ENCODE peak calls at places on chromosomes 4 and X, in four cellular contexts. M is K562, Q is HepG2, D is H1. H is an unnamed sample.
A peak's percentile ranks its signal among the peaks of the same experiment; 100 is the strongest.

GRCh38 chrX:1486749-1487361 is 34.1 kb upstream of the ASMTL start:
- DNase-seq in M (no peak), D (no peak), Q (no peak), H (no peak)

GRCh38 chr4:44446191-44446590 is 2.4 kb downstream of the KCTD8 start:
- DNase-seq in D (no peak), Q (no peak), M (no peak), H (no peak)

GRCh38 chr4:182655321-182655720 is 261.9 kb downstream of the DCTD start:
- DNase-seq in M (no peak), D (no peak), Q (no peak), H (no peak)

GRCh38 chr4:38292529-38292928 is 332.3 kb downstream of the PTTG2 start:
- DNase-seq in D (no peak), M (no peak), Q (peak; percentile 4), H (no peak)

GRCh38 chrX:82591421-82591820 is 916.7 kb upstream of the POU3F4 start:
- DNase-seq in Q (no peak), M (no peak), D (no peak), H (no peak)

GRCh38 chr4:24105183-24106039 is 215.6 kb upstream of the PPARGC1A start:
- DNase-seq in M (no peak), D (no peak), Q (no peak), H (peak; percentile 1)

GRCh38 chrX:68832101-68832416 is 3.2 kb downstream of the EFNB1 start:
- DNase-seq in D (no peak), M (no peak), Q (no peak), H (no peak)

GRCh38 chrX:17812763-17813162 is 48.3 kb downstream of the RAI2 start:
- DNase-seq in Q (no peak), M (peak; percentile 31), D (no peak), H (no peak)

GRCh38 chr4:155673453-155673979 is 6.9 kb downstream of the GUCY1A1 start:
- DNase-seq in M (no peak), Q (no peak), D (no peak), H (no peak)

GRCh38 chr4:42608551-42608950 is 48.4 kb downstream of the ATP8A1 start:
- DNase-seq in M (no peak), Q (no peak), D (no peak), H (no peak)

GRCh38 chrX:10158279-10158939 is 1.6 kb downstream of the CLCN4 start:
- DNase-seq in M (no peak), Q (no peak), D (no peak), H (no peak)

GRCh38 chr4:73193659-73194058 is 64.9 kb downstream of the ANKRD17 start:
- DNase-seq in D (no peak), M (no peak), Q (no peak), H (no peak)

GRCh38 chr4:17066241-17066640 is 167.8 kb upstream of the LDB2 start:
- DNase-seq in D (no peak), M (no peak), Q (no peak), H (no peak)

DNA sequence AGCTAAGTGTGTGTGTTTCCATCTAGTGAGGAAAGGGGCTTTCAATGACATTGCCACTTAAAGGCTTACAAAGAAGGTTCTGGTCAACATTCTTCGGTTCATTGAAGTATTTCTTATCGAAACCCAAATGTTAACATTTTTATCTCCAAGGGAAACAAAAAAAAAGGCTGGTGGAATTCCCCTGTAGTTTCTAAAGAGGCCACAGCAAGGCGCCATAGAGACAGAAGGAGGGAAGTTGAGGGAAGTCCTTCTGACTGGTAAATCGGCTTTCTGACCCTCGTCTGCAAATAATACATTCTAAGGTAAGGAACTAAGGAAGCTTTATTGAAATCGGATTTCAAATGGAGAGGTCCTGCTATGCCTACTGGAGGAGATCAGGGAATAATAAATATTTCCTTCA is 1.7 kb upstream of the ZFP42 start:
- DNase-seq in Q (no peak), D (no peak), M (no peak), H (no peak)
- TF ChIP-seq PHF8 in Q (no peak), D (no peak), M (no peak), H (no peak)

GRCh38 chr4:6893449-6894085 is 16.1 kb upstream of the TBC1D14 start:
- DNase-seq in D (no peak), Q (peak; percentile 99), M (no peak), H (peak; percentile 88)

GRCh38 chr4:6894086-6894478 is 15.5 kb upstream of the TBC1D14 start:
- DNase-seq in Q (no peak), M (no peak), D (no peak), H (no peak)

GRCh38 chr4:6891436-6892170 is 18.0 kb upstream of the TBC1D14 start:
- DNase-seq in M (no peak), Q (no peak), D (no peak), H (no peak)

GRCh38 chr4:6892190-6892908 is 17.3 kb upstream of the TBC1D14 start:
- DNase-seq in D (no peak), Q (peak; percentile 94), M (peak; percentile 89), H (peak; percentile 58)

GRCh38 chr4:6892909-6893202 is 16.8 kb upstream of the TBC1D14 start:
- DNase-seq in Q (no peak), D (no peak), M (no peak), H (no peak)
- TF ChIP-seq PHF8 in Q (no peak), D (no peak), M (no peak), H (no peak)

GRCh38 chrX:101220881-101221280 is 1.3 kb downstream of the DRP2 start:
- DNase-seq in Q (no peak), M (no peak), D (no peak), H (no peak)
- TF ChIP-seq PHF8 in Q (no peak), M (no peak), D (no peak), H (no peak)

GRCh38 chr4:144355809-144356757 is 215.6 kb upstream of the GYPA start:
- DNase-seq in D (no peak), Q (peak; percentile 3), M (no peak), H (peak; percentile 12)
- TF ChIP-seq PHF8 in D (no peak), Q (no peak), M (no peak), H (no peak)

GRCh38 chrX:13898084-13898483 is 81.2 kb upstream of the GPM6B start:
- DNase-seq in Q (no peak), M (no peak), D (no peak), H (no peak)
- TF ChIP-seq PHF8 in Q (no peak), M (no peak), D (no peak), H (no peak)

GRCh38 chrX:19381326-19381725 is 37.6 kb downstream of the PDHA1 start:
- DNase-seq in D (no peak), M (no peak), Q (no peak), H (no peak)

GRCh38 chrX:19388064-19388679 is 44.4 kb downstream of the PDHA1 start:
- DNase-seq in M (no peak), Q (no peak), D (no peak), H (no peak)

GRCh38 chrX:19377799-19378198 is 34.1 kb downstream of the PDHA1 start:
- DNase-seq in D (no peak), Q (no peak), M (no peak), H (no peak)

GRCh38 chrX:19386679-19387078 is 43.0 kb downstream of the PDHA1 start:
- DNase-seq in M (no peak), Q (no peak), D (no peak), H (no peak)

DNA sequence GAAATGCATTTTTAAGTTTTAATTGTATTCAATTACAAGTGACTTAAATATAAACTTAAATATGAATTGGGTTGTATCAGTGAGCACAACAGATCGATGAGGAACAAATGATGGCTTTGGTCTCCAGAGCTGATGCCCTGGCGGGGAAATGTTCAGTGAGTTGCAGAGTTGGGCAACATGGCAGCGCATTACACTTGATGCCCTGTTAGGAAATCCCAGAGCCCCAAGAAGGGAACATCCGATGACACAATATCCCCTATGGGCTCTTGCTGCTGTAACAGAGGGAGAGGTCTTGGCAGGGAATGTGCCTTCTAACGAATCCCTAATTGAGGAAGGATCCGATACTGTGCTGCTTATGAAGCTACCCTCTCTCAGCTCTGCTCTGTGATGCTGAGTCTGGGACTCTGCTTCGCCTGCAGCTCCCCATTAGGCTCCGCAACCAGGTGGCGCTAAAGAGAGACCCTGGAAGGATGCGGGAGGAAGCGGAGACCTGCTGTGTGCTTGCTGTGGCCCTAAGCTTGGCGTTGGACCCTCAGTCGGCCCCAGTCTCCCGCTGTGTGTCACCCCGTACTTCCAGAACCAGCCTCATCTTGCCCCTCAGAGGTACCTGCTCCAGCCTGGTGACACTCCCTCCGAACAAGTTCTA is 38.9 kb downstream of the PDHA1 start:
- DNase-seq in M (peak; percentile 24), D (no peak), Q (peak; percentile 14), H (peak; percentile 59)
- TF ChIP-seq PHF8 in M (no peak), D (no peak), Q (no peak), H (no peak)

GRCh38 chrX:3990569-3990968 is 277.1 kb upstream of the PRKX start:
- DNase-seq in D (no peak), M (no peak), Q (no peak), H (no peak)
- TF ChIP-seq PHF8 in D (no peak), M (no peak), Q (no peak), H (no peak)

GRCh38 chr4:118968006-118968405 is 79.4 kb downstream of the SYNPO2 start:
- DNase-seq in Q (no peak), M (no peak), D (peak; percentile 54), H (no peak)

GRCh38 chr4:118967393-118967792 is 78.7 kb downstream of the SYNPO2 start:
- DNase-seq in D (no peak), M (no peak), Q (no peak), H (no peak)

GRCh38 chr4:118972167-118972566 is 83.5 kb downstream of the SYNPO2 start:
- DNase-seq in D (no peak), Q (no peak), M (no peak), H (no peak)

GRCh38 chr4:118968813-118969212 is 80.2 kb downstream of the SYNPO2 start:
- DNase-seq in Q (no peak), D (no peak), M (no peak), H (no peak)

DNA sequence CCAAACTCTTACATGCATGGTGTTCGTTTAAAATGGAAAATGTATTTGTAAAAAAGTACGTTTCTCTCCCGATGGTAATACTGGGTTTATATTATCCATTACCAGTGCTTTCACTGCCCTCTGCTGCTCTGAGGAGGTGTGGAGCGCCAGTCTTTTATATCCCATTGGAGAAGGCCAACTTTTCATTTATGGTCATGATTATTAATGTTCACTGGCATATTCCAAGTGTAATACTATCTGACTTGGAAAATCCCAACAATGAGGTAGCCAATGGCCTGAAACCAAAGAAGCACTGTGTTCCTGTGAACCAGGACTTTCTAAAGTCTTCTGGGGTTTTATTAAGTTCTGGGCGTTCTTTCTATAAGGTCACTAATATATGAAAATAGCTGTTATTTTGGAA is 80.7 kb downstream of the SYNPO2 start:
- DNase-seq in M (no peak), Q (peak; percentile 11), D (no peak), H (peak; percentile 38)
- TF ChIP-seq PHF8 in M (no peak), Q (no peak), D (no peak), H (no peak)

DNA sequence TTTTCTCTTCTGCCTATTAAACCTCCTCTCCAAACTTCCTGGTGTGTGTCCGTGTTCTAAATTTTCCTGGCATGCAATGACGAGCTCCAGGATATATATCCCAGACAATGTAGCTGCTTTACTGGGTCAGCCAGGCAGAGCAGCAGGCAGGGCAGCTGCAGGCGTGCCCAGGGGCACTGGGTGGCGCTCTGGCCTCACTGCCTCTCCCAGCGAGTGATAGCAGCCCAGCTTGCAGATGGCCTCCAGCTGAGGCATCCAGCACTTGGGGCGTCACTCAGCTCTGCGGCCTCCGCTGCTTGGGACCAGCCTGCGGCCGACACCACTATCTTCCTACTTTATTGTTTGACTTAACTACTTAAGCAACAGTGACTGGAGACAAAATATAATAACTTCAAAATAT is 23.0 kb upstream of the UBA6 start:
- DNase-seq in M (no peak), Q (no peak), D (peak; percentile 53), H (no peak)
- TF ChIP-seq PHF8 in M (no peak), Q (no peak), D (no peak), H (no peak)

GRCh38 chr4:40564815-40565505 is 64.7 kb downstream of the RBM47 start:
- DNase-seq in D (no peak), Q (no peak), M (no peak), H (no peak)
- TF ChIP-seq PHF8 in D (no peak), Q (no peak), M (no peak), H (no peak)